ENCODE peak calls at places on chromosomes 6 and 20, in four cellular contexts. I is tibial artery; H is stimulated activated CD4-positive, alpha-beta T cell treated with anti-CD3 and anti-CD28 coated beads, Interleukin-1b, Interleukin-23, amount 100 ng/mL, for 48 hours; F is body of pancreas. U is an unnamed sample.

GRCh38 chr6:44564906-44565524 is 177.5 kb downstream of the CDC5L start:
- DNase-seq in I (no peak), H (no peak), F (no peak), U (no peak)

GRCh38 chr6:41236276-41236675 is 8.1 kb downstream of the TREML4 start:
- DNase-seq in I (no peak), H (no peak), F (no peak), U (no peak)

GRCh38 chr20:51011479-51011878 is 11.4 kb downstream of the KCNG1 start:
- DNase-seq in I (no peak), H (no peak), F (no peak), U (no peak)

GRCh38 chr6:104940881-104941693 is 15.8 kb upstream of the LIN28B start:
- DNase-seq in I (no peak), H (peak), F (no peak), U (peak)

GRCh38 chr6:158481612-158482473 is 78.0 kb upstream of the TMEM181 start:
- DNase-seq in I (no peak), H (no peak), F (no peak), U (no peak)

GRCh38 chr6:98041921-98042320 is 758.9 kb upstream of the MMS22L start:
- DNase-seq in I (no peak), H (no peak), F (no peak), U (no peak)

GRCh38 chr6:96304997-96305396 is 216.6 kb upstream of the UFL1 start:
- DNase-seq in I (no peak), H (no peak), F (no peak), U (no peak)

GRCh38 chr20:36631651-36632050 is 14.3 kb downstream of the SLA2 start:
- DNase-seq in I (no peak), H (no peak), F (no peak), U (no peak)

GRCh38 chr6:80618953-80619352 is 512.5 kb downstream of the BCKDHB start:
- DNase-seq in I (no peak), H (no peak), F (no peak), U (no peak)

GRCh38 chr6:88650029-88650619 is 313.3 kb downstream of the RNGTT start:
- DNase-seq in I (no peak), H (no peak), F (no peak), U (no peak)

GRCh38 chr6:130681028-130681427 is 146.2 kb upstream of the SMLR1 start:
- DNase-seq in I (no peak), H (no peak), F (no peak), U (no peak)

GRCh38 chr6:7172605-7173185 is 64.9 kb downstream of the RREB1 start:
- DNase-seq in I (no peak), H (no peak), F (peak), U (no peak)

GRCh38 chr6:112881027-112881426 is 533.9 kb downstream of the RFPL4B start:
- DNase-seq in I (no peak), H (no peak), F (no peak), U (no peak)

GRCh38 chr20:3134151-3134550 is 25.5 kb downstream of the FASTKD5 start:
- DNase-seq in I (no peak), H (no peak), F (no peak), U (no peak)

GRCh38 chr20:34515484-34516037 is 661 bp upstream of the DYNLRB1 start:
- DNase-seq in I (no peak), H (peak), F (peak), U (peak)

GRCh38 chr6:29760328-29760727 is 37.1 kb downstream of the HLA-F start:
- DNase-seq in I (no peak), H (no peak), F (no peak), U (no peak)

GRCh38 chr6:434051-434705 is 42.6 kb downstream of the IRF4 start:
- DNase-seq in I (no peak), H (no peak), F (no peak), U (peak)

GRCh38 chr6:129102741-129103140 is 219.8 kb downstream of the LAMA2 start:
- DNase-seq in I (peak), H (no peak), F (peak), U (no peak)

GRCh38 chr20:17619351-17620093 is 49.6 kb downstream of the DSTN start:
- DNase-seq in I (peak), H (no peak), F (peak), U (no peak)

GRCh38 chr20:34953960-34954359 is 1.6 kb downstream of the GSS start:
- DNase-seq in I (no peak), H (no peak), F (no peak), U (no peak)

GRCh38 chr6:109434456-109434855 is 6.0 kb downstream of the PPIL6 start:
- DNase-seq in I (no peak), H (no peak), F (no peak), U (no peak)